ENCODE peak calls at places on chromosome 2, in eight cellular contexts. D, B, I, F, M, Y, U and A are unnamed samples.
A peak's percentile ranks its signal among the peaks of the same experiment; 100 is the strongest.

GRCh38 chr2:53768233-53768542 is 584 bp downstream of the CHAC2 start:
- DNase-seq in F (no peak), D (peak; percentile 36), U (no peak), Y (no peak), M (no peak), B (no peak), I (peak; percentile 48), A (peak; percentile 51)

GRCh38 chr2:190466819-190467444 is 58.8 kb downstream of the MFSD6 start:
- DNase-seq in F (no peak), B (no peak), I (no peak), U (no peak), D (no peak), M (no peak), Y (no peak), A (no peak)

GRCh38 chr2:40218679-40219078 is 233.2 kb downstream of the SLC8A1 start:
- DNase-seq in M (peak; percentile 58), U (no peak), I (no peak), B (no peak), F (no peak), Y (no peak), D (no peak), A (no peak)

GRCh38 chr2:58918138-58918537 is 677.0 kb upstream of the FANCL start:
- DNase-seq in Y (peak; percentile 8), F (no peak), D (peak; percentile 59), B (no peak), U (no peak), M (no peak), I (no peak), A (no peak)

GRCh38 chr2:211133766-211134165 is 577.4 kb downstream of the CPS1 start:
- DNase-seq in D (peak; percentile 13), U (no peak), F (peak; percentile 37), B (no peak), M (no peak), I (no peak), Y (peak; percentile 17), A (no peak)

GRCh38 chr2:88600038-88600465 is 27.2 kb downstream of the EIF2AK3 start:
- DNase-seq in D (peak; percentile 99), F (peak; percentile 67), M (peak; percentile 55), Y (peak; percentile 98), B (peak; percentile 95), U (peak; percentile 27), I (peak; percentile 15), A (peak; percentile 76)

GRCh38 chr2:147416099-147416498 is 428.7 kb upstream of the ACVR2A start:
- DNase-seq in U (no peak), Y (no peak), D (no peak), I (no peak), B (no peak), M (no peak), F (no peak), A (no peak)

GRCh38 chr2:201357216-201357615 is at the start of gene FLACC1:
- DNase-seq in U (no peak), Y (peak; percentile 82), F (peak; percentile 21), B (no peak), M (peak; percentile 77), I (no peak), D (peak; percentile 96), A (no peak)

GRCh38 chr2:126657636-126658315 is 1.8 kb downstream of the GYPC start:
- DNase-seq in Y (peak; percentile 98), D (peak; percentile 100), U (peak; percentile 73), M (peak; percentile 76), I (peak; percentile 51), F (peak; percentile 45), B (peak; percentile 75), A (peak; percentile 81)

GRCh38 chr2:195648780-195649179 is 8.2 kb upstream of the SLC39A10 start:
- DNase-seq in B (no peak), Y (no peak), M (no peak), U (no peak), I (no peak), F (no peak), D (no peak), A (no peak)

GRCh38 chr2:220167956-220168355 is 540.5 kb downstream of the SLC4A3 start:
- DNase-seq in Y (no peak), I (no peak), D (no peak), F (no peak), U (no peak), M (no peak), B (no peak), A (no peak)

GRCh38 chr2:100237046-100237615 is 85.2 kb downstream of the LONRF2 start:
- DNase-seq in I (no peak), U (no peak), Y (no peak), F (no peak), M (no peak), D (peak; percentile 20), B (no peak), A (no peak)

GRCh38 chr2:135149251-135149650 is 97.2 kb downstream of the RAB3GAP1 start:
- DNase-seq in B (no peak), F (no peak), M (no peak), U (no peak), I (no peak), D (peak; percentile 60), Y (peak; percentile 67), A (no peak)

GRCh38 chr2:152347076-152347475 is 12.1 kb downstream of the FMNL2 start:
- DNase-seq in I (no peak), M (no peak), D (peak; percentile 91), B (no peak), F (peak; percentile 2), U (no peak), Y (peak; percentile 41), A (no peak)

GRCh38 chr2:12721571-12722444 is 5.1 kb downstream of the TRIB2 start:
- DNase-seq in M (no peak), B (no peak), U (no peak), I (no peak), F (no peak), D (peak; percentile 60), Y (peak; percentile 83), A (no peak)

GRCh38 chr2:240983996-240984498 is 14.4 kb upstream of the SNED1 start:
- DNase-seq in F (no peak), D (no peak), U (no peak), Y (no peak), M (no peak), I (no peak), B (no peak), A (no peak)

GRCh38 chr2:240981871-240982800 is 16.3 kb upstream of the SNED1 start:
- DNase-seq in F (no peak), I (no peak), D (no peak), M (no peak), Y (no peak), B (no peak), U (no peak), A (no peak)

GRCh38 chr2:240982821-240983281 is 15.6 kb upstream of the SNED1 start:
- DNase-seq in F (no peak), I (no peak), D (no peak), M (no peak), B (no peak), U (no peak), Y (no peak), A (no peak)

GRCh38 chr2:240981273-240981672 is 17.1 kb upstream of the SNED1 start:
- DNase-seq in M (no peak), Y (no peak), I (no peak), D (peak; percentile 42), F (no peak), B (no peak), U (no peak), A (no peak)

GRCh38 chr2:240983361-240983995 is 14.9 kb upstream of the SNED1 start:
- DNase-seq in U (peak; percentile 67), I (peak; percentile 69), F (peak; percentile 70), Y (peak; percentile 54), D (peak; percentile 59), M (no peak), B (no peak), A (peak; percentile 74)
- TF ChIP-seq CTCF in U (peak; percentile 65), I (peak; percentile 48), F (peak; percentile 68), Y (peak; percentile 27), D (peak; percentile 47), M (peak; percentile 43), B (peak; percentile 57), A (peak; percentile 83)

DNA sequence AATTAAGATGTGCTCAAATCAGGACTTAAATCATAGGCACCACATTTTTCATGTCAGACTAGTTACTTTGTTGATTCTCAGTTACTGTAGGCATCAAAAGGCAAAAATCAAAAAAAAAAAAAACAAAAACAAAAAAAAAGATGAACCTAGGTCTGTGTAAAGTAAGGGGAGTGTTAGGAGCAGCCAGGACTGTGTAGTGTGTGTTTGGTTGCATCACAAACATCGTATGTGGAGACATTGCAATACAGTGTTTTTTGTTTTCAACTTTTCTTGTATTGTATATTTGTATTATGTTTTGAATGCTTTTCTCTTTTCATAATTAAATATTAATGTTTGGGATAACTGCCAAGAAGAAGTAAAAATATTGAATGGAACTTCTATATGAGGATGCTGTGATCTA is 82.1 kb downstream of the ACSL3 start:
- DNase-seq in U (no peak), Y (no peak), M (no peak), F (no peak), D (no peak), I (no peak), B (no peak), A (no peak)
- TF ChIP-seq CTCF in U (no peak), Y (no peak), M (no peak), F (no peak), D (no peak), I (no peak), B (no peak), A (no peak)

DNA sequence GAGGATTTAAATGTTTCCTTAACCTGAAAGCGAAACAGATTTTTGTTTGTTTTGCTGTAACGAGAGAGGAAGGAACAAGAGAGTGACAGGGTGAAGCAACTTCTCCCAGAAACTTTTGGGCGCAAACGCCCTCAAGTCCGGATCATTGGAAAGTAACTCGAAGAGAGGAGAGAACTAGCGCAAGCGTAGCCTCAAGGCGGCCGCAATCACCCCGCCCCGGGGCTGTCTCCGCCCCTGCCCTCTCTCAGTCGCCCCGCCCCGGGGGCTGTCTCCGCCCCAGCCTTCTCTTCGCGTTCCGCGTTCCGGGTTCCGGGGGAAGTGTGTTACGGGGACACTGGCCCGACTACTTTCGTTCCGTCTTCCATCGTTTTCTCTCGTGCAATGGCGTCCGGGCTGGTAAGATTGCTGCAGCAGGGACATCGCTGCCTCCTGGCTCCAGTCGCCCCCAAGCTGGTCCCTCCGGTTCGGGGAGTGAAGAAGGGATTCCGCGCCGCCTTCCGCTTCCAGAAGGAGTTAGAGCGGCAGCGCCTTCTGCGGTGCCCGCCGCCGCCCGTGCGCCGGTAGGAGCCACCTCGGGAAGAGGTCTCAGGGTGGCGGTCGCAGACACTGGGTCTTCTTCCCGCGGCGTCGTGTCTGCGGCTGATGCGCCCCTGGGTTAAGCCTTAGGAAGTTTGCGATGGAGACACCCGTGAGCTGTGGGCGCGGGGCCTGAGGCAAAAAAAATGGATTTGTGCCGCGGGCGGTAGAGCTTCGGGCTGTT is at the start of gene MRPL44:
- DNase-seq in M (peak; percentile 97), U (peak; percentile 98), B (peak; percentile 82), F (peak; percentile 99), Y (peak; percentile 97), I (peak; percentile 98), D (peak; percentile 97), A (peak; percentile 90)
- TF ChIP-seq CTCF in M (no peak), U (no peak), B (no peak), F (no peak), Y (no peak), I (no peak), D (no peak), A (no peak)

GRCh38 chr2:11647834-11648600 is 22.0 kb downstream of the NTSR2 start:
- DNase-seq in B (no peak), D (peak; percentile 56), U (no peak), I (no peak), Y (peak; percentile 33), F (no peak), M (no peak), A (no peak)
- TF ChIP-seq CTCF in B (no peak), D (peak; percentile 74), U (no peak), I (no peak), Y (peak; percentile 44), F (no peak), M (no peak), A (no peak)

GRCh38 chr2:120914839-120915521 is 179.3 kb downstream of the GLI2 start:
- DNase-seq in Y (peak; percentile 95), F (peak; percentile 79), I (peak; percentile 21), U (no peak), M (peak; percentile 84), D (peak; percentile 87), B (no peak), A (no peak)
- TF ChIP-seq CTCF in Y (no peak), F (no peak), I (no peak), U (no peak), M (no peak), D (no peak), B (no peak), A (no peak)